ENCODE peak calls at places on chromosomes 12 and 14, in ten cellular contexts. One of them, this sample, is unnamed.

GRCh38 chr14:32542507-32542906 is 213.4 kb downstream of the AKAP6 start:
- DNase-seq in IMR-90: no peak
- DNase-seq in cardiac fibroblast: peak
- DNase-seq in HFF-Myc: no peak
- DNase-seq in psoas muscle: no peak
- DNase-seq in GM10248: no peak
- DNase-seq in BJ: no peak
- DNase-seq in uterus: no peak
- DNase-seq in epithelial cell of esophagus: no peak
- DNase-seq in AG10803: no peak
- DNase-seq in this sample: no peak

GRCh38 chr12:34625116-34625515 is 602.8 kb downstream of the ALG10 start:
- DNase-seq in GM10248: no peak
- DNase-seq in BJ: no peak
- DNase-seq in cardiac fibroblast: no peak
- DNase-seq in IMR-90: no peak
- DNase-seq in epithelial cell of esophagus: peak
- DNase-seq in HFF-Myc: no peak
- DNase-seq in psoas muscle: no peak
- DNase-seq in AG10803: peak
- DNase-seq in uterus: no peak
- DNase-seq in this sample: no peak

GRCh38 chr14:52473557-52473956 is 78.7 kb downstream of the TXNDC16 start:
- DNase-seq in epithelial cell of esophagus: peak
- DNase-seq in HFF-Myc: no peak
- DNase-seq in AG10803: peak
- DNase-seq in cardiac fibroblast: peak
- DNase-seq in psoas muscle: no peak
- DNase-seq in BJ: no peak
- DNase-seq in IMR-90: peak
- DNase-seq in GM10248: peak
- DNase-seq in uterus: no peak
- DNase-seq in this sample: no peak

GRCh38 chr14:99028521-99028920 is 243.5 kb downstream of the BCL11B start:
- DNase-seq in psoas muscle: no peak
- DNase-seq in epithelial cell of esophagus: no peak
- DNase-seq in BJ: no peak
- DNase-seq in IMR-90: no peak
- DNase-seq in AG10803: no peak
- DNase-seq in HFF-Myc: no peak
- DNase-seq in GM10248: no peak
- DNase-seq in uterus: no peak
- DNase-seq in cardiac fibroblast: no peak
- DNase-seq in this sample: no peak

GRCh38 chr12:20142295-20142694 is 226.0 kb upstream of the PDE3A start:
- DNase-seq in epithelial cell of esophagus: no peak
- DNase-seq in AG10803: no peak
- DNase-seq in psoas muscle: no peak
- DNase-seq in BJ: no peak
- DNase-seq in GM10248: no peak
- DNase-seq in IMR-90: no peak
- DNase-seq in cardiac fibroblast: no peak
- DNase-seq in uterus: no peak
- DNase-seq in HFF-Myc: no peak
- DNase-seq in this sample: no peak

GRCh38 chr12:546920-547845 is 87.4 kb downstream of the B4GALNT3 start:
- DNase-seq in cardiac fibroblast: peak
- DNase-seq in GM10248: peak
- DNase-seq in BJ: no peak
- DNase-seq in psoas muscle: peak
- DNase-seq in uterus: peak
- DNase-seq in epithelial cell of esophagus: peak
- DNase-seq in HFF-Myc: no peak
- DNase-seq in AG10803: peak
- DNase-seq in IMR-90: peak
- DNase-seq in this sample: peak

GRCh38 chr12:130620756-130621155 is 95.3 kb downstream of the RIMBP2 start:
- DNase-seq in psoas muscle: no peak
- DNase-seq in GM10248: no peak
- DNase-seq in AG10803: no peak
- DNase-seq in uterus: no peak
- DNase-seq in HFF-Myc: no peak
- DNase-seq in IMR-90: no peak
- DNase-seq in BJ: no peak
- DNase-seq in cardiac fibroblast: no peak
- DNase-seq in epithelial cell of esophagus: no peak
- DNase-seq in this sample: no peak

GRCh38 chr12:49947593-49948226 is 2.8 kb upstream of the AQP2 start:
- DNase-seq in AG10803: no peak
- DNase-seq in epithelial cell of esophagus: no peak
- DNase-seq in cardiac fibroblast: no peak
- DNase-seq in GM10248: no peak
- DNase-seq in uterus: no peak
- DNase-seq in BJ: no peak
- DNase-seq in HFF-Myc: no peak
- DNase-seq in psoas muscle: no peak
- DNase-seq in IMR-90: no peak
- DNase-seq in this sample: no peak

GRCh38 chr12:64709429-64709828 is 49.8 kb downstream of the GNS start:
- DNase-seq in uterus: no peak
- DNase-seq in psoas muscle: no peak
- DNase-seq in BJ: no peak
- DNase-seq in epithelial cell of esophagus: no peak
- DNase-seq in HFF-Myc: no peak
- DNase-seq in cardiac fibroblast: no peak
- DNase-seq in GM10248: no peak
- DNase-seq in IMR-90: no peak
- DNase-seq in AG10803: no peak
- DNase-seq in this sample: no peak

GRCh38 chr14:73789996-73790581 is 61.5 kb upstream of the PTGR2 start:
- DNase-seq in BJ: peak
- DNase-seq in epithelial cell of esophagus: peak
- DNase-seq in GM10248: no peak
- DNase-seq in IMR-90: peak
- DNase-seq in psoas muscle: peak
- DNase-seq in uterus: peak
- DNase-seq in AG10803: peak
- DNase-seq in cardiac fibroblast: peak
- DNase-seq in HFF-Myc: peak
- DNase-seq in this sample: no peak

GRCh38 chr14:81594012-81594411 is 60.4 kb upstream of the SEL1L start:
- DNase-seq in cardiac fibroblast: peak
- DNase-seq in epithelial cell of esophagus: no peak
- DNase-seq in GM10248: no peak
- DNase-seq in BJ: no peak
- DNase-seq in HFF-Myc: no peak
- DNase-seq in IMR-90: no peak
- DNase-seq in AG10803: no peak
- DNase-seq in psoas muscle: no peak
- DNase-seq in uterus: no peak
- DNase-seq in this sample: no peak

GRCh38 chr14:94540031-94540794 is 21.0 kb upstream of the SERPINA4 start:
- DNase-seq in uterus: no peak
- DNase-seq in HFF-Myc: peak
- DNase-seq in epithelial cell of esophagus: no peak
- DNase-seq in GM10248: no peak
- DNase-seq in IMR-90: peak
- DNase-seq in psoas muscle: no peak
- DNase-seq in AG10803: peak
- DNase-seq in cardiac fibroblast: peak
- DNase-seq in BJ: no peak
- DNase-seq in this sample: no peak
- TF ChIP-seq CTCF in uterus: no peak
- TF ChIP-seq CTCF in HFF-Myc: no peak
- TF ChIP-seq CTCF in epithelial cell of esophagus: no peak
- TF ChIP-seq CTCF in GM10248: peak
- TF ChIP-seq CTCF in IMR-90: no peak
- TF ChIP-seq CTCF in psoas muscle: no peak
- TF ChIP-seq CTCF in AG10803: peak
- TF ChIP-seq CTCF in cardiac fibroblast: peak
- TF ChIP-seq CTCF in BJ: no peak
- TF ChIP-seq CTCF in this sample: no peak

GRCh38 chr14:70173569-70173968 is 15.2 kb downstream of the SLC8A3 start:
- DNase-seq in BJ: no peak
- DNase-seq in AG10803: no peak
- DNase-seq in HFF-Myc: no peak
- DNase-seq in GM10248: no peak
- DNase-seq in cardiac fibroblast: no peak
- DNase-seq in IMR-90: no peak
- DNase-seq in psoas muscle: peak
- DNase-seq in uterus: no peak
- DNase-seq in epithelial cell of esophagus: no peak
- DNase-seq in this sample: no peak
- TF ChIP-seq CTCF in BJ: no peak
- TF ChIP-seq CTCF in AG10803: no peak
- TF ChIP-seq CTCF in HFF-Myc: no peak
- TF ChIP-seq CTCF in GM10248: no peak
- TF ChIP-seq CTCF in cardiac fibroblast: no peak
- TF ChIP-seq CTCF in IMR-90: no peak
- TF ChIP-seq CTCF in psoas muscle: no peak
- TF ChIP-seq CTCF in uterus: no peak
- TF ChIP-seq CTCF in epithelial cell of esophagus: no peak
- TF ChIP-seq CTCF in this sample: no peak

GRCh38 chr12:56256326-56256960 is 1.7 kb downstream of the ANKRD52 start:
- DNase-seq in epithelial cell of esophagus: peak
- DNase-seq in IMR-90: peak
- DNase-seq in psoas muscle: peak
- DNase-seq in uterus: no peak
- DNase-seq in cardiac fibroblast: peak
- DNase-seq in HFF-Myc: no peak
- DNase-seq in AG10803: peak
- DNase-seq in BJ: no peak
- DNase-seq in GM10248: no peak
- DNase-seq in this sample: peak
- TF ChIP-seq CTCF in epithelial cell of esophagus: no peak
- TF ChIP-seq CTCF in IMR-90: no peak
- TF ChIP-seq CTCF in psoas muscle: no peak
- TF ChIP-seq CTCF in uterus: no peak
- TF ChIP-seq CTCF in cardiac fibroblast: no peak
- TF ChIP-seq CTCF in HFF-Myc: peak
- TF ChIP-seq CTCF in AG10803: peak
- TF ChIP-seq CTCF in BJ: peak
- TF ChIP-seq CTCF in GM10248: no peak
- TF ChIP-seq CTCF in this sample: no peak

GRCh38 chr12:96014932-96015599 is 18.9 kb upstream of the HAL start:
- DNase-seq in cardiac fibroblast: peak
- DNase-seq in GM10248: no peak
- DNase-seq in IMR-90: peak
- DNase-seq in BJ: no peak
- DNase-seq in HFF-Myc: no peak
- DNase-seq in psoas muscle: no peak
- DNase-seq in AG10803: peak
- DNase-seq in uterus: no peak
- DNase-seq in epithelial cell of esophagus: no peak
- DNase-seq in this sample: no peak

GRCh38 chr12:96020314-96021003 is 14.9 kb downstream of the LTA4H start:
- DNase-seq in cardiac fibroblast: no peak
- DNase-seq in AG10803: no peak
- DNase-seq in IMR-90: no peak
- DNase-seq in BJ: no peak
- DNase-seq in psoas muscle: no peak
- DNase-seq in epithelial cell of esophagus: no peak
- DNase-seq in HFF-Myc: no peak
- DNase-seq in GM10248: peak
- DNase-seq in uterus: no peak
- DNase-seq in this sample: no peak

DNA sequence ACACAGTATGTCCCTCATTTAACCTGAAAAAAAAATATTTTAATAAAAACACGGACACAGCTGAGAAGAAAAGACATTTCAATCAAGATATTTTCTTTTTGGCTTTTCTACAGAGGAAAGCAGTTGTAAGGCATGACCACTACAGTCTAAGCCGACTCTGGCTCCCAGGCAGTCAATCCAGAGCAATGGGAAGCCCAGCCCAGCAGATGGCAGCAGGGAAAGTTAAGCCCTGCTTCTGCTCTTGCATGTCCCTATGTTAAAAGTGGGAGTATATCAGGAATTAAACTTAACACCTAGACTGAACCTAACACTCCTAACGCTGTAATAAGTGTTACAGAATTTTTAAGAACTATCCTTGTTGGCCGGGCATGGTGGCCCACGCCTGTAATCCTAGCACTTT is 19.5 kb upstream of the HAL start:
- DNase-seq in BJ: no peak
- DNase-seq in IMR-90: peak
- DNase-seq in cardiac fibroblast: peak
- DNase-seq in GM10248: no peak
- DNase-seq in uterus: no peak
- DNase-seq in epithelial cell of esophagus: peak
- DNase-seq in AG10803: peak
- DNase-seq in psoas muscle: no peak
- DNase-seq in HFF-Myc: no peak
- DNase-seq in this sample: peak
- TF ChIP-seq CTCF in BJ: peak
- TF ChIP-seq CTCF in IMR-90: peak
- TF ChIP-seq CTCF in cardiac fibroblast: peak
- TF ChIP-seq CTCF in GM10248: no peak
- TF ChIP-seq CTCF in uterus: peak
- TF ChIP-seq CTCF in epithelial cell of esophagus: peak
- TF ChIP-seq CTCF in AG10803: peak
- TF ChIP-seq CTCF in psoas muscle: peak
- TF ChIP-seq CTCF in HFF-Myc: peak
- TF ChIP-seq CTCF in this sample: peak

GRCh38 chr14:68961361-68961760 is 17.7 kb downstream of the ACTN1 start:
- DNase-seq in HFF-Myc: no peak
- DNase-seq in epithelial cell of esophagus: no peak
- DNase-seq in GM10248: no peak
- DNase-seq in BJ: no peak
- DNase-seq in cardiac fibroblast: no peak
- DNase-seq in psoas muscle: no peak
- DNase-seq in AG10803: no peak
- DNase-seq in uterus: no peak
- DNase-seq in IMR-90: no peak
- DNase-seq in this sample: no peak
- TF ChIP-seq CTCF in HFF-Myc: no peak
- TF ChIP-seq CTCF in epithelial cell of esophagus: no peak
- TF ChIP-seq CTCF in GM10248: no peak
- TF ChIP-seq CTCF in BJ: no peak
- TF ChIP-seq CTCF in cardiac fibroblast: no peak
- TF ChIP-seq CTCF in psoas muscle: no peak
- TF ChIP-seq CTCF in AG10803: no peak
- TF ChIP-seq CTCF in uterus: no peak
- TF ChIP-seq CTCF in IMR-90: no peak
- TF ChIP-seq CTCF in this sample: no peak